ENCODE peak calls at places on chromosomes 12 and 14, in five cellular contexts. One of them, this sample, is unnamed.

GRCh38 chr12:94109154-94109553 is 39.2 kb upstream of the PLXNC1 start:
- DNase-seq in SK-N-SH: no peak
- DNase-seq in H1: no peak
- DNase-seq in GM12878: no peak
- DNase-seq in HepG2: no peak
- DNase-seq in this sample: peak

GRCh38 chr14:60327447-60328331 is 78.7 kb downstream of the PPM1A start:
- DNase-seq in GM12878: peak
- DNase-seq in SK-N-SH: peak
- DNase-seq in H1: peak
- DNase-seq in HepG2: no peak
- DNase-seq in this sample: no peak

GRCh38 chr12:33423706-33424105 is 15.9 kb downstream of the SYT10 start:
- DNase-seq in SK-N-SH: no peak
- DNase-seq in HepG2: no peak
- DNase-seq in H1: no peak
- DNase-seq in GM12878: no peak
- DNase-seq in this sample: no peak

GRCh38 chr14:23831591-23831990 is 122.0 kb upstream of the DHRS4 start:
- DNase-seq in SK-N-SH: no peak
- DNase-seq in GM12878: no peak
- DNase-seq in H1: no peak
- DNase-seq in HepG2: no peak
- DNase-seq in this sample: no peak

GRCh38 chr12:98123186-98123585 is 392.2 kb upstream of the TMPO start:
- DNase-seq in HepG2: no peak
- DNase-seq in H1: no peak
- DNase-seq in SK-N-SH: no peak
- DNase-seq in GM12878: no peak
- DNase-seq in this sample: no peak

GRCh38 chr12:100908501-100908900 is 113.9 kb downstream of the ANO4 start:
- DNase-seq in HepG2: no peak
- DNase-seq in GM12878: no peak
- DNase-seq in SK-N-SH: no peak
- DNase-seq in H1: no peak
- DNase-seq in this sample: no peak

GRCh38 chr12:132174703-132175490 is 30.6 kb downstream of the NOC4L start:
- DNase-seq in H1: no peak
- DNase-seq in GM12878: no peak
- DNase-seq in HepG2: no peak
- DNase-seq in SK-N-SH: no peak
- DNase-seq in this sample: no peak

GRCh38 chr14:52325632-52326031 is 11.5 kb downstream of the PTGER2 start:
- DNase-seq in GM12878: no peak
- DNase-seq in HepG2: no peak
- DNase-seq in SK-N-SH: no peak
- DNase-seq in H1: no peak
- DNase-seq in this sample: no peak

GRCh38 chr14:95664546-95664945 is 21.7 kb upstream of the TCL1B start:
- DNase-seq in SK-N-SH: no peak
- DNase-seq in GM12878: no peak
- DNase-seq in HepG2: no peak
- DNase-seq in H1: no peak
- DNase-seq in this sample: no peak

GRCh38 chr12:122421263-122421814 is 1.1 kb downstream of the CLIP1 start:
- DNase-seq in H1: no peak
- DNase-seq in HepG2: peak
- DNase-seq in GM12878: no peak
- DNase-seq in SK-N-SH: peak
- DNase-seq in this sample: peak

GRCh38 chr14:56782701-56783100 is 27.6 kb downstream of the OTX2 start:
- DNase-seq in GM12878: no peak
- DNase-seq in H1: no peak
- DNase-seq in HepG2: no peak
- DNase-seq in SK-N-SH: no peak
- DNase-seq in this sample: no peak

GRCh38 chr12:108478611-108479010 is 36.5 kb upstream of the FICD start:
- DNase-seq in GM12878: no peak
- DNase-seq in SK-N-SH: no peak
- DNase-seq in H1: no peak
- DNase-seq in HepG2: no peak
- DNase-seq in this sample: no peak

GRCh38 chr12:15336772-15337553 is 14.7 kb downstream of the PTPRO start:
- DNase-seq in H1: no peak
- DNase-seq in HepG2: no peak
- DNase-seq in GM12878: no peak
- DNase-seq in SK-N-SH: no peak
- DNase-seq in this sample: no peak

GRCh38 chr12:51774936-51775335 is 73.6 kb downstream of the FIGNL2 start:
- DNase-seq in H1: no peak
- DNase-seq in SK-N-SH: no peak
- DNase-seq in GM12878: no peak
- DNase-seq in HepG2: no peak
- DNase-seq in this sample: no peak

GRCh38 chr12:121602766-121603165 is 21.9 kb upstream of the KDM2B start:
- DNase-seq in H1: no peak
- DNase-seq in SK-N-SH: no peak
- DNase-seq in HepG2: no peak
- DNase-seq in GM12878: no peak
- DNase-seq in this sample: no peak

GRCh38 chr12:113462880-113463745 is 8.6 kb downstream of the LHX5 start:
- DNase-seq in GM12878: no peak
- DNase-seq in H1: peak
- DNase-seq in SK-N-SH: peak
- DNase-seq in HepG2: no peak
- DNase-seq in this sample: no peak

GRCh38 chr14:97544581-97544980 is 747.4 kb downstream of the VRK1 start:
- DNase-seq in H1: no peak
- DNase-seq in HepG2: no peak
- DNase-seq in GM12878: peak
- DNase-seq in SK-N-SH: no peak
- DNase-seq in this sample: no peak

GRCh38 chr12:106865685-106866084 is 90.0 kb upstream of the TMEM263 start:
- DNase-seq in GM12878: no peak
- DNase-seq in HepG2: no peak
- DNase-seq in H1: no peak
- DNase-seq in SK-N-SH: no peak
- DNase-seq in this sample: no peak

GRCh38 chr12:89470741-89471504 is 53.7 kb downstream of the GALNT4 start:
- DNase-seq in GM12878: no peak
- DNase-seq in H1: no peak
- DNase-seq in SK-N-SH: peak
- DNase-seq in HepG2: peak
- DNase-seq in this sample: peak

GRCh38 chr12:52245962-52246577 is 13.0 kb downstream of the KRT7 start:
- DNase-seq in HepG2: no peak
- DNase-seq in SK-N-SH: no peak
- DNase-seq in GM12878: no peak
- DNase-seq in H1: no peak
- DNase-seq in this sample: no peak

GRCh38 chr12:124411953-124412645 is 117.2 kb downstream of the RFLNA start:
- DNase-seq in H1: no peak
- DNase-seq in GM12878: no peak
- DNase-seq in SK-N-SH: no peak
- DNase-seq in HepG2: no peak
- DNase-seq in this sample: no peak

GRCh38 chr14:57884175-57884574 is 18.3 kb upstream of the SLC35F4 start:
- DNase-seq in HepG2: no peak
- DNase-seq in SK-N-SH: no peak
- DNase-seq in GM12878: no peak
- DNase-seq in H1: no peak
- DNase-seq in this sample: no peak

GRCh38 chr12:72271741-72272661 is at the start of gene TRHDE:
- DNase-seq in H1: peak
- DNase-seq in HepG2: no peak
- DNase-seq in SK-N-SH: peak
- DNase-seq in GM12878: no peak
- DNase-seq in this sample: no peak

GRCh38 chr12:27564612-27565213 is 40.7 kb downstream of the PPFIBP1 start:
- DNase-seq in SK-N-SH: no peak
- DNase-seq in HepG2: no peak
- DNase-seq in H1: no peak
- DNase-seq in GM12878: no peak
- DNase-seq in this sample: no peak

GRCh38 chr12:95739561-95740313 is 50.8 kb downstream of the NTN4 start:
- DNase-seq in H1: no peak
- DNase-seq in GM12878: no peak
- DNase-seq in SK-N-SH: no peak
- DNase-seq in HepG2: no peak
- DNase-seq in this sample: no peak

GRCh38 chr12:130115646-130116045 is 46.6 kb upstream of the FZD10 start:
- DNase-seq in H1: no peak
- DNase-seq in GM12878: no peak
- DNase-seq in HepG2: no peak
- DNase-seq in SK-N-SH: no peak
- DNase-seq in this sample: no peak

GRCh38 chr12:130109062-130109945 is 53.0 kb upstream of the FZD10 start:
- DNase-seq in HepG2: no peak
- DNase-seq in GM12878: no peak
- DNase-seq in SK-N-SH: no peak
- DNase-seq in H1: no peak
- DNase-seq in this sample: no peak

GRCh38 chr12:130111965-130112496 is 50.2 kb upstream of the FZD10 start:
- DNase-seq in HepG2: no peak
- DNase-seq in GM12878: no peak
- DNase-seq in H1: no peak
- DNase-seq in SK-N-SH: peak
- DNase-seq in this sample: no peak

GRCh38 chr12:130114952-130115351 is 47.3 kb upstream of the FZD10 start:
- DNase-seq in HepG2: no peak
- DNase-seq in SK-N-SH: no peak
- DNase-seq in H1: no peak
- DNase-seq in GM12878: no peak
- DNase-seq in this sample: no peak

DNA sequence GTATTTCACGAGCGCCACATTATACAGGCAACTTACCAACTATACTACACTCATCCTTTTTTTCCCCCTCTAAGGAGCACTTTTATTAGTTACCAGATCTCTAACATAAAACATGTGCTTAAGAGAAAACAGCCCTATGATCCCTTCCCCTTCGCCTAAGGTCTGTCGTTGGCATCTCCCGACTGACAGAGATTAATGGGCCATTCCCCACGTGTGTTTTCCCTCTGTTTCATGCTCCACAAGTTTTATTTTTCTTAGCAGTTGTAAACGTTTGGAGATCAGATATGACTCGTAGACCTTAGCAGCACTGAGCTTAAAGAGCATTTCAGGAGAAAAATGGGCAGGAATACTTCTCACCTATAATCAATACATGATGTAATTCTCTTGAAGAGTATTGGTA is 51.4 kb upstream of the FZD10 start:
- DNase-seq in H1: no peak
- DNase-seq in GM12878: no peak
- DNase-seq in SK-N-SH: no peak
- DNase-seq in HepG2: no peak
- DNase-seq in this sample: no peak
- TF ChIP-seq TAF1 in H1: no peak
- TF ChIP-seq TAF1 in GM12878: no peak
- TF ChIP-seq TAF1 in SK-N-SH: no peak
- TF ChIP-seq TAF1 in HepG2: no peak
- TF ChIP-seq TAF1 in this sample: no peak

GRCh38 chr14:21940887-21941855 is 267.6 kb upstream of the OR4E1 start:
- DNase-seq in HepG2: peak
- DNase-seq in SK-N-SH: peak
- DNase-seq in GM12878: no peak
- DNase-seq in H1: no peak
- DNase-seq in this sample: peak
- TF ChIP-seq RAD21 in HepG2: no peak
- TF ChIP-seq RAD21 in SK-N-SH: no peak
- TF ChIP-seq RAD21 in GM12878: no peak
- TF ChIP-seq RAD21 in H1: peak
- TF ChIP-seq RAD21 in this sample: no peak

GRCh38 chr14:51095854-51096823 is 1.2 kb upstream of the TRIM9 start:
- DNase-seq in SK-N-SH: peak
- DNase-seq in H1: no peak
- DNase-seq in GM12878: no peak
- DNase-seq in HepG2: no peak
- DNase-seq in this sample: no peak

GRCh38 chr14:51094901-51095853 is at the start of gene TRIM9:
- DNase-seq in HepG2: peak
- DNase-seq in GM12878: peak
- DNase-seq in H1: peak
- DNase-seq in SK-N-SH: peak
- DNase-seq in this sample: peak

GRCh38 chr14:51093371-51094281 is 1.3 kb downstream of the TRIM9 start:
- DNase-seq in H1: peak
- DNase-seq in HepG2: no peak
- DNase-seq in GM12878: no peak
- DNase-seq in SK-N-SH: peak
- DNase-seq in this sample: no peak

GRCh38 chr14:51094282-51094821 is 553 bp downstream of the TRIM9 start:
- DNase-seq in SK-N-SH: peak
- DNase-seq in HepG2: no peak
- DNase-seq in H1: peak
- DNase-seq in GM12878: no peak
- DNase-seq in this sample: no peak

DNA sequence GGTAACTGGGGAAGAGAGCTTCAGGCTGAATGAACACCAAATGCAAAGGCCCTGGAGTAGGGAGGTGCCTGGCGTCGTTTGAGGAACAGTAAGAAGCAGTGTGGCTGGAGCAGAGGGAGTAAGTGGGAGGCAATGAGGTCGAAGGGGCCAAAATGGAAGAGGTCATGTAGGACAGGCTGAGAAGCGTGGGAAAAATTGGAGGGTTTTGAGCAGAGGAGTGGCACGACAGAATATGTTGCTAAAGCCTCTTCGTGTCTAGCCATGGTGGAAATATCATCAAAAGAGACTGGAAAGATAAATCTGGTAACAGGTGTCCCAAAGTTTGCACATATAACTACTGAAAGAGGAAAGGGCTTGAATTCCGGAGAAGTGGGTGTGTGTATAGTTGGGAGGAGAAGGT is 1.9 kb downstream of the TRIM9 start:
- DNase-seq in H1: no peak
- DNase-seq in HepG2: no peak
- DNase-seq in GM12878: no peak
- DNase-seq in SK-N-SH: no peak
- DNase-seq in this sample: no peak
- H3K4me3 ChIP-seq in H1: peak
- H3K4me3 ChIP-seq in HepG2: no peak
- H3K4me3 ChIP-seq in GM12878: no peak
- H3K4me3 ChIP-seq in SK-N-SH: peak
- H3K4me3 ChIP-seq in this sample: no peak

GRCh38 chr12:30041096-30041495 is 257.4 kb upstream of the TMTC1 start:
- DNase-seq in SK-N-SH: no peak
- DNase-seq in HepG2: no peak
- DNase-seq in GM12878: no peak
- DNase-seq in H1: no peak
- DNase-seq in this sample: no peak

GRCh38 chr12:30044206-30044605 is 260.5 kb upstream of the TMTC1 start:
- DNase-seq in GM12878: no peak
- DNase-seq in H1: no peak
- DNase-seq in HepG2: no peak
- DNase-seq in SK-N-SH: no peak
- DNase-seq in this sample: no peak

GRCh38 chr12:30045171-30045570 is 261.4 kb upstream of the TMTC1 start:
- DNase-seq in HepG2: no peak
- DNase-seq in SK-N-SH: no peak
- DNase-seq in GM12878: no peak
- DNase-seq in H1: no peak
- DNase-seq in this sample: no peak

GRCh38 chr12:30046376-30046775 is 262.6 kb upstream of the TMTC1 start:
- DNase-seq in HepG2: no peak
- DNase-seq in H1: no peak
- DNase-seq in GM12878: no peak
- DNase-seq in SK-N-SH: no peak
- DNase-seq in this sample: no peak

GRCh38 chr12:30043151-30043550 is 259.4 kb upstream of the TMTC1 start:
- DNase-seq in H1: no peak
- DNase-seq in GM12878: no peak
- DNase-seq in HepG2: no peak
- DNase-seq in SK-N-SH: no peak
- DNase-seq in this sample: no peak
- TF ChIP-seq TAF1 in H1: no peak
- TF ChIP-seq TAF1 in GM12878: no peak
- TF ChIP-seq TAF1 in HepG2: no peak
- TF ChIP-seq TAF1 in SK-N-SH: no peak
- TF ChIP-seq TAF1 in this sample: no peak

This sample was measured in K562.